ENCODE peak calls at places on chromosomes 12 and 14, in ten cellular contexts. Z is cardiac muscle cell, B is tibial artery, L is ovary, W is K562, T is SJCRH30, K is astrocyte, S is breast epithelium, U is fibroblast of lung, J is right lobe of liver. N is an unnamed sample. For H3K36me3 and H3K9me3, the result is how much of the 10 kb centered on the place peaks cover.

GRCh38 chr12:18932715-18933114 is 194.8 kb downstream of the CAPZA3 start:
- DNase-seq in Z (peak), B (no peak), L (no peak), W (no peak), T (no peak), K (peak), S (no peak), U (peak), J (no peak), N (no peak)

GRCh38 chr14:72962829-72963312 is 36.6 kb downstream of the DCAF4 start:
- DNase-seq in Z (peak), B (no peak), L (no peak), W (peak), T (peak), K (peak), S (no peak), U (peak), J (no peak), N (no peak)

GRCh38 chr12:83462419-83462818 is 775.7 kb downstream of the TMTC2 start:
- DNase-seq in Z (no peak), B (no peak), L (no peak), W (no peak), T (peak), K (no peak), S (no peak), U (no peak), J (no peak), N (no peak)

GRCh38 chr12:132429932-132430643 is 59.9 kb upstream of the FBRSL1 start:
- DNase-seq in Z (no peak), B (no peak), L (no peak), W (peak), T (peak), K (no peak), S (no peak), U (no peak), J (no peak), N (peak)

GRCh38 chr14:101225116-101225728 is 321.7 kb upstream of the RTL1 start:
- DNase-seq in Z (no peak), B (no peak), L (no peak), W (peak), T (peak), K (no peak), S (no peak), U (no peak), J (peak), N (no peak)

GRCh38 chr14:99875421-99875820 is 82.2 kb downstream of the EML1 start:
- DNase-seq in Z (no peak), B (no peak), L (no peak), W (no peak), T (no peak), K (no peak), S (no peak), U (no peak), J (no peak), N (no peak)

GRCh38 chr12:100356646-100357223 is at the start of gene SLC17A8:
- DNase-seq in Z (no peak), B (no peak), L (no peak), W (no peak), T (peak), K (no peak), S (no peak), U (no peak), J (no peak), N (no peak)

GRCh38 chr14:50249118-50249775 is 17.9 kb upstream of the SOS2 start:
- DNase-seq in Z (peak), B (no peak), L (no peak), W (no peak), T (no peak), K (no peak), S (no peak), U (no peak), J (no peak), N (no peak)

GRCh38 chr12:82896286-82896685 is 209.6 kb downstream of the TMTC2 start:
- DNase-seq in Z (no peak), B (no peak), L (no peak), W (no peak), T (no peak), K (no peak), S (no peak), U (no peak), J (no peak), N (peak)

GRCh38 chr14:76309572-76310551 is 66.1 kb upstream of the ESRRB start:
- DNase-seq in Z (peak), B (peak), L (no peak), W (no peak), T (no peak), K (no peak), S (no peak), U (no peak), J (no peak), N (no peak)

GRCh38 chr12:15778126-15778525 is 11.1 kb downstream of the EPS8 start:
- DNase-seq in Z (no peak), B (no peak), L (no peak), W (no peak), T (no peak), K (peak), S (no peak), U (peak), J (no peak), N (no peak)

GRCh38 chr12:91695964-91696363 is 449.7 kb downstream of the BTG1 start:
- DNase-seq in Z (no peak), B (no peak), L (no peak), W (no peak), T (no peak), K (no peak), S (no peak), U (no peak), J (no peak), N (no peak)

GRCh38 chr14:72643317-72643801 is 250.5 kb downstream of the DPF3 start:
- DNase-seq in Z (peak), B (no peak), L (no peak), W (no peak), T (peak), K (peak), S (no peak), U (peak), J (no peak), N (no peak)

GRCh38 chr12:66620026-66620425 is 58.9 kb downstream of the GRIP1 start:
- DNase-seq in Z (no peak), B (no peak), L (no peak), W (no peak), T (no peak), K (peak), S (no peak), U (peak), J (no peak), N (no peak)

GRCh38 chr12:80025638-80026037 is 73.7 kb upstream of the OTOGL start:
- DNase-seq in Z (no peak), B (no peak), L (no peak), W (no peak), T (no peak), K (no peak), S (no peak), U (no peak), J (no peak), N (no peak)

GRCh38 chr14:24298892-24299254 is 707 bp downstream of the DHRS1 start:
- DNase-seq in Z (peak), B (no peak), L (no peak), W (peak), T (peak), K (peak), S (no peak), U (peak), J (no peak), N (no peak)

GRCh38 chr12:108694812-108695278 is 36.5 kb downstream of the CORO1C start:
- DNase-seq in Z (no peak), B (no peak), L (no peak), W (peak), T (no peak), K (peak), S (no peak), U (peak), J (no peak), N (no peak)

GRCh38 chr12:24848941-24849477 is 99.9 kb downstream of the BCAT1 start:
- DNase-seq in Z (no peak), B (no peak), L (no peak), W (no peak), T (no peak), K (no peak), S (no peak), U (no peak), J (no peak), N (no peak)

GRCh38 chr12:6779667-6780459 is 7.5 kb downstream of the LAG3 start:
- DNase-seq in Z (no peak), B (no peak), L (no peak), W (no peak), T (no peak), K (no peak), S (no peak), U (no peak), J (peak), N (no peak)

GRCh38 chr14:83757896-83758295 is 1772.0 kb upstream of the FLRT2 start:
- DNase-seq in Z (peak), B (no peak), L (no peak), W (no peak), T (no peak), K (peak), S (no peak), U (peak), J (no peak), N (no peak)

GRCh38 chr12:49548822-49549648 is 10.2 kb downstream of the KCNH3 start:
- DNase-seq in Z (peak), B (no peak), L (no peak), W (peak), T (no peak), K (no peak), S (no peak), U (peak), J (no peak), N (no peak)

GRCh38 chr12:64178122-64178521 is 44.0 kb downstream of the KICS2 start:
- DNase-seq in Z (peak), B (no peak), L (no peak), W (no peak), T (peak), K (peak), S (no peak), U (peak), J (no peak), N (no peak)

GRCh38 chr14:20219033-20219432 is 4.5 kb upstream of the OR11H6 start:
- DNase-seq in Z (no peak), B (no peak), L (no peak), W (no peak), T (no peak), K (no peak), S (no peak), U (no peak), J (no peak), N (no peak)

GRCh38 chr14:104680056-104680805 is 9.2 kb upstream of the INF2 start:
- DNase-seq in Z (peak), B (peak), L (no peak), W (peak), T (no peak), K (peak), S (no peak), U (peak), J (peak), N (peak)

GRCh38 chr14:98984719-98985041 is 287.3 kb downstream of the BCL11B start:
- DNase-seq in Z (no peak), B (no peak), L (no peak), W (peak), T (no peak), K (no peak), S (no peak), U (no peak), J (no peak), N (peak)

GRCh38 chr12:57112492-57113294 is 1.5 kb upstream of the STAT6 start:
- DNase-seq in Z (no peak), B (no peak), L (no peak), W (no peak), T (no peak), K (no peak), S (no peak), U (no peak), J (no peak), N (peak)

GRCh38 chr12:132153501-132154340 is 9.5 kb downstream of the NOC4L start:
- DNase-seq in Z (peak), B (peak), L (peak), W (peak), T (peak), K (peak), S (no peak), U (peak), J (peak), N (peak)

GRCh38 chr12:69936214-69936731 is 111.2 kb downstream of the MYRFL start:
- DNase-seq in Z (no peak), B (no peak), L (no peak), W (no peak), T (no peak), K (no peak), S (peak), U (no peak), J (no peak), N (no peak)

GRCh38 chr12:28827841-28828240 is 321.2 kb upstream of the FAR2 start:
- DNase-seq in Z (peak), B (no peak), L (no peak), W (no peak), T (no peak), K (no peak), S (no peak), U (no peak), J (no peak), N (no peak)

GRCh38 chr12:5694759-5695409 is 250.2 kb downstream of the ANO2 start:
- DNase-seq in Z (no peak), B (no peak), L (no peak), W (no peak), T (no peak), K (peak), S (no peak), U (peak), J (no peak), N (no peak)

GRCh38 chr14:75295061-75295461 is 16.4 kb downstream of the FOS start:
- DNase-seq in Z (peak), B (peak), L (peak), W (peak), T (peak), K (peak), S (no peak), U (peak), J (peak), N (peak)

GRCh38 chr12:65649126-65649525 is 175.2 kb upstream of the HMGA2 start:
- DNase-seq in Z (peak), B (no peak), L (no peak), W (no peak), T (no peak), K (peak), S (no peak), U (peak), J (no peak), N (no peak)

GRCh38 chr14:34461334-34462131 is 507 bp downstream of the SPTSSA start:
- DNase-seq in Z (peak), B (peak), L (peak), W (peak), T (peak), K (peak), S (no peak), U (peak), J (peak), N (peak)

GRCh38 chr14:73633517-73634332 is 11.1 kb upstream of the DNAL1 start:
- DNase-seq in Z (peak), B (peak), L (peak), W (peak), T (peak), K (peak), S (peak), U (peak), J (peak), N (peak)

GRCh38 chr12:12938541-12938940 is 13.4 kb downstream of the GPRC5D start:
- DNase-seq in Z (no peak), B (no peak), L (no peak), W (no peak), T (no peak), K (no peak), S (no peak), U (peak), J (no peak), N (no peak)

GRCh38 chr14:99721792-99722516 is 37.9 kb downstream of the CYP46A1 start:
- DNase-seq in Z (no peak), B (peak), L (no peak), W (no peak), T (no peak), K (no peak), S (no peak), U (no peak), J (no peak), N (no peak)

GRCh38 chr12:109461049-109461845 is 15.9 kb downstream of the KCTD10 start:
- DNase-seq in Z (peak), B (peak), L (no peak), W (peak), T (peak), K (peak), S (no peak), U (peak), J (peak), N (peak)

GRCh38 chr12:7045913-7046312 is 14.6 kb upstream of the C1S start:
- DNase-seq in Z (no peak), B (no peak), L (no peak), W (no peak), T (no peak), K (no peak), S (no peak), U (no peak), J (no peak), N (no peak)

GRCh38 chr12:52906049-52906645 is 1.3 kb upstream of the KRT8 start:
- DNase-seq in Z (no peak), B (no peak), L (no peak), W (no peak), T (no peak), K (no peak), S (no peak), U (no peak), J (no peak), N (no peak)

GRCh38 chr14:68548194-68549056 is 244.4 kb downstream of the ZFP36L1 start:
- DNase-seq in Z (peak), B (peak), L (peak), W (no peak), T (peak), K (peak), S (peak), U (peak), J (no peak), N (peak)

GRCh38 chr14:36996133-36996856 is 176.1 kb downstream of the SLC25A21 start:
- DNase-seq in Z (no peak), B (no peak), L (no peak), W (peak), T (no peak), K (peak), S (no peak), U (peak), J (no peak), N (no peak)
- H3K36me3 ChIP-seq in Z (under half), B (under half), L (under half), W (under half), T (under half), K (under half), S (under half), U (under half), J (under half), N (under half)

GRCh38 chr12:94269316-94269999 is 121.1 kb downstream of the PLXNC1 start:
- DNase-seq in Z (no peak), B (no peak), L (no peak), W (no peak), T (no peak), K (no peak), S (no peak), U (no peak), J (no peak), N (no peak)

GRCh38 chr12:94267907-94268575 is 119.7 kb downstream of the PLXNC1 start:
- DNase-seq in Z (no peak), B (no peak), L (no peak), W (no peak), T (no peak), K (no peak), S (no peak), U (no peak), J (no peak), N (no peak)

GRCh38 chr12:94273272-94273671 is 124.9 kb downstream of the PLXNC1 start:
- DNase-seq in Z (no peak), B (no peak), L (no peak), W (no peak), T (no peak), K (no peak), S (no peak), U (no peak), J (no peak), N (no peak)

GRCh38 chr12:94271351-94271750 is 123.0 kb downstream of the PLXNC1 start:
- DNase-seq in Z (no peak), B (no peak), L (no peak), W (no peak), T (no peak), K (no peak), S (no peak), U (peak), J (no peak), N (no peak)

GRCh38 chr12:94272280-94272679 is 123.9 kb downstream of the PLXNC1 start:
- DNase-seq in Z (no peak), B (no peak), L (no peak), W (no peak), T (no peak), K (no peak), S (no peak), U (no peak), J (no peak), N (no peak)
- H3K9me3 ChIP-seq in Z (under half), B (under half), L (under half), W (under half), T (under half), K (under half), S (under half), U (under half), J (under half), N (under half)

DNA sequence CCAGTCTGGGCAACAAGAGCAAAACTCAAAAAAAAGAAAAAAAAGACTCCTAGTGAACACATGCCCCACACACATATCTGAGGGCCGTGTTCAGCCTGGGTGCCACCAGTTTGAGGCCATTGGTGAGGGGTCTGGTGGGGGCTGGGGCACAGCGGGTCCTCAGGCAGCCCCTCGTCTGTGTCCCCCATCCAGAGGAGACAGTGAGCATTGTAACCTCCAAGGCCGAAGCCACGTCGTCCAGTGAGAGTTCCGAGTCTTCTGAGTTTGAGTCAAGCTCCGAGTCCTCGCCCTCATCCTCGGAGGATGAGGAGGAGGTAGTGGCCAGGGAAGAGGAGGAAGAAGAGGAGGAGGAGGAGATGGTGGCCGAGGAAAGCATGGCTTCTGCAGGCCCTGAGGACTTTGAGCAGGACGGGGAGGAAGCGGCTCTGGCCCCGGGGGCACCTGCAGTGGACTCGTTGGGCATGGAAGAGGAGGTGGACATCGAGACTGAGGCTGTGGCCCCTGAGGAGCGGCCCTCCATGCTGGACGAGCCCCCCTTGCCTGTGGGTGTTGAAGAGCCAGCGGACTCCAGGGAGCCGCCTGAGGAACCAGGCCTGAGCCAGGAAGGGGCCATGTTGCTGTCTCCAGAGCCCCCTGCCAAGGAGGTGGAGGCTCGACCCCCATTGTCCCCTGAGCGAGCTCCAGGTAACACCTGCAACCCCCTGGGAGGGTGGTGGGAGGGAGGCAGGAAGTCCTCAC is 15.6 kb downstream of the SETD1B start:
- DNase-seq in Z (no peak), B (no peak), L (no peak), W (no peak), T (no peak), K (no peak), S (no peak), U (no peak), J (no peak), N (no peak)
- H3K36me3 ChIP-seq in Z (under half), B (half or more), L (under half), W (half or more), T (under half), K (under half), S (under half), U (half or more), J (under half), N (under half)

DNA sequence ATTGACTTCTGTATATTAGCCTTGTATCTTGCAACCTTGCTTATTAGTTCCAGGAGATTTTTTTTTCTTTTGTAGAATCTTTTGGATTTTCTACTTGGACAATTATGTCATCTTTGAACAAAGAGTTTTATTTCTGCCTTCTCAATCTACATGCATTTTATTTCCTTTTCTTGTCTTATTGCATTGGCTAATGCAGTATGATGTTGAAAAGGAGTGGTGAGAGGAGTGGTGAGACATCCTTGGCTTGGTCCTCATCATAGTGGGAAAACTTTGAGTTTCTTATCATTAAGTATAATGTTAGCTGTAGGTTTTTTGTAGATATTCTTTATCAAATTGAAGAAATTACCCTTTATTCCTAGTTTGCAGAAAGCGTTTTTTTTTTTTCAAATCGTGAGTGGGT is 80.6 kb downstream of the RFX4 start:
- DNase-seq in Z (no peak), B (no peak), L (no peak), W (no peak), T (no peak), K (no peak), S (no peak), U (no peak), J (no peak), N (no peak)
- H3K9me3 ChIP-seq in Z (under half), B (under half), L (under half), W (under half), T (under half), K (under half), S (under half), U (under half), J (under half), N (under half)

GRCh38 chr12:112961074-112961473 is 17.2 kb upstream of the OAS2 start:
- DNase-seq in Z (no peak), B (no peak), L (no peak), W (no peak), T (no peak), K (no peak), S (no peak), U (no peak), J (no peak), N (no peak)
- H3K36me3 ChIP-seq in Z (under half), B (under half), L (under half), W (under half), T (under half), K (under half), S (under half), U (under half), J (under half), N (under half)

GRCh38 chr14:79193689-79194477 is 1017.4 kb downstream of the DIO2 start:
- DNase-seq in Z (no peak), B (no peak), L (no peak), W (no peak), T (no peak), K (no peak), S (no peak), U (no peak), J (no peak), N (no peak)
- H3K9me3 ChIP-seq in Z (under half), B (under half), L (under half), W (under half), T (under half), K (under half), S (under half), U (under half), J (under half), N (under half)

GRCh38 chr12:124350491-124350890 is 55.6 kb downstream of the RFLNA start:
- DNase-seq in Z (no peak), B (no peak), L (no peak), W (no peak), T (no peak), K (no peak), S (no peak), U (no peak), J (no peak), N (no peak)
- H3K36me3 ChIP-seq in Z (under half), B (half or more), L (under half), W (half or more), T (half or more), K (half or more), S (under half), U (under half), J (under half), N (under half)